ENCODE peak calls at places on chromosomes 2 and 18, in nine cellular contexts. G is HEK293T, I is mesothelial cell of epicardium, F is COLO829, A is pulmonary artery endothelial cell, V is GM04504, P is HTR-8/SVneo, S is SHP77, K is EL. M is an unnamed sample.
A peak's percentile ranks its signal among the peaks of the same experiment; 100 is the strongest.

GRCh38 chr2:146754606-146755005 is 1090.2 kb upstream of the ACVR2A start:
- DNase-seq in G (no peak), I (no peak), F (no peak), A (no peak), V (no peak), P (no peak), S (no peak), K (no peak), M (no peak)

GRCh38 chr2:180411631-180412030 is 404.5 kb upstream of the CWC22 start:
- DNase-seq in G (no peak), I (no peak), F (peak; percentile 61), A (peak; percentile 11), V (no peak), P (no peak), S (no peak), K (no peak), M (no peak)

GRCh38 chr2:118830121-118830520 is 17.3 kb downstream of the EN1 start:
- DNase-seq in G (no peak), I (no peak), F (no peak), A (no peak), V (no peak), P (no peak), S (no peak), K (no peak), M (peak; percentile 61)

GRCh38 chr2:237614151-237614720 is 13.2 kb upstream of the LRRFIP1 start:
- DNase-seq in G (no peak), I (no peak), F (no peak), A (peak; percentile 66), V (no peak), P (no peak), S (no peak), K (peak; percentile 36), M (no peak)

GRCh38 chr2:236129935-236130334 is 38.3 kb downstream of the GBX2 start:
- DNase-seq in G (no peak), I (no peak), F (no peak), A (no peak), V (no peak), P (no peak), S (no peak), K (no peak), M (no peak)

GRCh38 chr2:172965433-172965832 is 110.2 kb upstream of the MAP3K20 start:
- DNase-seq in G (no peak), I (no peak), F (no peak), A (no peak), V (no peak), P (no peak), S (no peak), K (no peak), M (no peak)

GRCh38 chr2:66789741-66790140 is 354.8 kb downstream of the MEIS1 start:
- DNase-seq in G (no peak), I (no peak), F (no peak), A (no peak), V (no peak), P (no peak), S (no peak), K (no peak), M (no peak)

GRCh38 chr2:39164089-39164488 is 43.2 kb upstream of the SOS1 start:
- DNase-seq in G (no peak), I (no peak), F (no peak), A (no peak), V (no peak), P (no peak), S (no peak), K (no peak), M (peak; percentile 20)

GRCh38 chr2:170145675-170146432 is 32.1 kb upstream of the MYO3B start:
- DNase-seq in G (no peak), I (no peak), F (no peak), A (no peak), V (no peak), P (no peak), S (no peak), K (no peak), M (no peak)

GRCh38 chr2:229821353-229821752 is 100.5 kb downstream of the TRIP12 start:
- DNase-seq in G (no peak), I (no peak), F (no peak), A (no peak), V (no peak), P (no peak), S (no peak), K (no peak), M (no peak)

GRCh38 chr2:212791579-212791978 is 253.0 kb upstream of the ERBB4 start:
- DNase-seq in G (no peak), I (no peak), F (no peak), A (no peak), V (no peak), P (no peak), S (no peak), K (no peak), M (no peak)

GRCh38 chr2:224122542-224122941 is 83.5 kb upstream of the SERPINE2 start:
- DNase-seq in G (no peak), I (no peak), F (no peak), A (peak; percentile 33), V (no peak), P (no peak), S (no peak), K (peak; percentile 19), M (no peak)

GRCh38 chr2:239315308-239315707 is 85.5 kb downstream of the HDAC4 start:
- DNase-seq in G (no peak), I (no peak), F (no peak), A (no peak), V (no peak), P (no peak), S (no peak), K (no peak), M (no peak)

GRCh38 chr2:51918113-51918512 is 886.2 kb upstream of the NRXN1 start:
- DNase-seq in G (no peak), I (no peak), F (no peak), A (no peak), V (peak; percentile 86), P (no peak), S (no peak), K (no peak), M (peak; percentile 44)

GRCh38 chr2:99473496-99474083 is 16.2 kb downstream of the REV1 start:
- DNase-seq in G (no peak), I (no peak), F (no peak), A (no peak), V (no peak), P (no peak), S (no peak), K (no peak), M (no peak)

GRCh38 chr2:37558622-37559021 is 112.8 kb downstream of the CDC42EP3 start:
- DNase-seq in G (no peak), I (no peak), F (no peak), A (no peak), V (no peak), P (no peak), S (no peak), K (no peak), M (no peak)

GRCh38 chr18:74977041-74977440 is 231.9 kb downstream of the PTGR3 start:
- DNase-seq in G (no peak), I (no peak), F (no peak), A (no peak), V (no peak), P (no peak), S (no peak), K (no peak), M (no peak)

GRCh38 chr2:154392256-154392655 is 306.2 kb upstream of the KCNJ3 start:
- DNase-seq in G (no peak), I (no peak), F (no peak), A (no peak), V (no peak), P (no peak), S (no peak), K (no peak), M (no peak)

GRCh38 chr2:152380261-152381055 is 45.5 kb downstream of the FMNL2 start:
- DNase-seq in G (no peak), I (no peak), F (no peak), A (no peak), V (no peak), P (no peak), S (no peak), K (no peak), M (no peak)

GRCh38 chr2:128446049-128446811 is 127.6 kb upstream of the HS6ST1 start:
- DNase-seq in G (no peak), I (peak; percentile 34), F (no peak), A (no peak), V (no peak), P (no peak), S (peak; percentile 5), K (no peak), M (peak; percentile 28)

GRCh38 chr2:160465406-160465805 is 28.2 kb downstream of the RBMS1 start:
- DNase-seq in G (no peak), I (no peak), F (no peak), A (no peak), V (no peak), P (no peak), S (no peak), K (no peak), M (no peak)

GRCh38 chr18:23572570-23572969 is 13.7 kb downstream of the NPC1 start:
- DNase-seq in G (no peak), I (no peak), F (no peak), A (no peak), V (no peak), P (no peak), S (no peak), K (no peak), M (no peak)

GRCh38 chr2:59167514-59167913 is 926.4 kb upstream of the FANCL start:
- DNase-seq in G (no peak), I (no peak), F (no peak), A (no peak), V (no peak), P (no peak), S (peak; percentile 89), K (no peak), M (no peak)

GRCh38 chr2:11248-11941 is 34.9 kb downstream of the FAM110C start:
- DNase-seq in G (peak; percentile 19), I (peak; percentile 91), F (no peak), A (no peak), V (no peak), P (no peak), S (peak; percentile 47), K (no peak), M (no peak)

GRCh38 chr2:183063083-183063482 is 15.5 kb upstream of the DUSP19 start:
- DNase-seq in G (no peak), I (no peak), F (peak; percentile 38), A (no peak), V (no peak), P (no peak), S (no peak), K (peak; percentile 39), M (peak; percentile 27)

GRCh38 chr18:50924372-50924771 is 43.5 kb upstream of the ELAC1 start:
- DNase-seq in G (no peak), I (no peak), F (no peak), A (no peak), V (no peak), P (no peak), S (no peak), K (peak; percentile 39), M (peak; percentile 9)

GRCh38 chr2:70160545-70160944 is 30.3 kb downstream of the C2orf42 start:
- DNase-seq in G (no peak), I (no peak), F (no peak), A (no peak), V (no peak), P (no peak), S (no peak), K (no peak), M (no peak)

GRCh38 chr2:21754164-21754788 is 630.5 kb downstream of the TDRD15 start:
- DNase-seq in G (no peak), I (no peak), F (no peak), A (no peak), V (no peak), P (peak; percentile 4), S (peak; percentile 6), K (no peak), M (no peak)

GRCh38 chr2:148656516-148656915 is 12.0 kb downstream of the EPC2 start:
- DNase-seq in G (no peak), I (no peak), F (no peak), A (no peak), V (no peak), P (no peak), S (no peak), K (no peak), M (no peak)

GRCh38 chr2:191691016-191691725 is 13.2 kb downstream of the NABP1 start:
- DNase-seq in G (peak; percentile 67), I (no peak), F (peak; percentile 88), A (peak; percentile 64), V (peak; percentile 66), P (peak; percentile 65), S (peak; percentile 44), K (peak; percentile 79), M (peak; percentile 54)

GRCh38 chr2:145095641-145096435 is 575.9 kb upstream of the ZEB2 start:
- DNase-seq in G (no peak), I (no peak), F (peak; percentile 8), A (no peak), V (peak; percentile 49), P (no peak), S (no peak), K (peak; percentile 87), M (peak; percentile 23)

M was measured in GM03348.